ENCODE peak calls at places on chromosomes 2 and 18, in seven cellular contexts. Q is stomach, N is aorta, A is A549, L is neural progenitor cell, M is astrocyte, G is right lobe of liver. W is an unnamed sample. For H3K4me1, the result is how much of the 10 kb centered on the place peaks cover.

GRCh38 chr2:75960134-75961009 is 249.7 kb upstream of the GCFC2 start:
- DNase-seq in Q (no peak), N (no peak), A (no peak), L (no peak), M (no peak), G (no peak), W (no peak)

GRCh38 chr2:108988796-108989713 is at the start of gene EDAR:
- DNase-seq in Q (peak), N (no peak), A (peak), L (peak), M (peak), G (no peak), W (peak)

GRCh38 chr2:39567507-39567906 is 98.2 kb upstream of the TMEM178A start:
- DNase-seq in Q (no peak), N (no peak), A (no peak), L (no peak), M (peak), G (no peak), W (no peak)

GRCh38 chr18:49858309-49859005 is 45.1 kb upstream of the ACAA2 start:
- DNase-seq in Q (peak), N (no peak), A (peak), L (peak), M (peak), G (no peak), W (peak)

GRCh38 chr2:176565641-176566323 is 296.5 kb downstream of the MTX2 start:
- DNase-seq in Q (no peak), N (peak), A (no peak), L (no peak), M (peak), G (no peak), W (no peak)

GRCh38 chr18:39191931-39192330 is 1626.3 kb upstream of the CELF4 start:
- DNase-seq in Q (no peak), N (no peak), A (no peak), L (no peak), M (no peak), G (no peak), W (peak)

GRCh38 chr2:36770542-36771287 is 74.2 kb downstream of the VIT start:
- DNase-seq in Q (no peak), N (no peak), A (peak), L (peak), M (no peak), G (no peak), W (peak)

GRCh38 chr2:12624911-12625598 is 91.7 kb upstream of the TRIB2 start:
- DNase-seq in Q (no peak), N (no peak), A (no peak), L (peak), M (no peak), G (no peak), W (peak)

GRCh38 chr2:73114273-73114867 is 1.6 kb upstream of the RAB11FIP5 start:
- DNase-seq in Q (no peak), N (no peak), A (no peak), L (no peak), M (no peak), G (no peak), W (peak)
- H3K27ac ChIP-seq in Q (no peak), N (no peak), A (peak), L (no peak), M (peak), G (no peak), W (no peak)

GRCh38 chr2:46304635-46305034 is 7.4 kb downstream of the EPAS1 start:
- DNase-seq in Q (no peak), N (no peak), A (no peak), L (no peak), M (no peak), G (no peak), W (no peak)

GRCh38 chr2:46306320-46306719 is 9.1 kb downstream of the EPAS1 start:
- DNase-seq in Q (no peak), N (no peak), A (no peak), L (no peak), M (peak), G (no peak), W (no peak)

GRCh38 chr2:46305767-46306166 is 8.6 kb downstream of the EPAS1 start:
- DNase-seq in Q (no peak), N (no peak), A (no peak), L (no peak), M (no peak), G (no peak), W (no peak)

GRCh38 chr2:46303822-46304221 is 6.6 kb downstream of the EPAS1 start:
- DNase-seq in Q (no peak), N (no peak), A (no peak), L (no peak), M (peak), G (no peak), W (no peak)

DNA sequence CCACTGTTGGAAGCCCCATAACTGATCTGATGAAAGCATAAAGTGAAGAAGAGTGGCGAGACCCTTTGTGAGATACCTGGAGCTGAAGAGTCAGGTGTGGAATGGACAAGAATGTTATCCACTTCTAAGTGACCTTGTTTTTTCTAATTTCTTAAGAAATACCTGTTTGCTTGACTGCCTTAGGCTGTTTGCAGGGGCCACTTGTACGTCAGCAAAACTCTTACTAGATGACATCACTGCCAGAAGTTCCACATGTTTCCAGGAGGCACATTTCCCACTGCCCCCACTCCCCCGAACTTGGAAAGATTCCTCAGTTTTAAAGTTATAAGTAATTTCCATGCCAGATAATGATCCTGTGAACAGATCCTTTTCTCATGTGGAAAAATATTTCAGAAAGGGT is 8.0 kb downstream of the EPAS1 start:
- DNase-seq in Q (no peak), N (no peak), A (no peak), L (no peak), M (no peak), G (no peak), W (no peak)
- H3K4me1 ChIP-seq in Q (half or more), N (under half), A (half or more), L (under half), M (under half), G (under half), W (under half)

GRCh38 chr2:96529376-96530143 is 7.0 kb upstream of the ARID5A start:
- DNase-seq in Q (no peak), N (peak), A (no peak), L (no peak), M (no peak), G (no peak), W (no peak)
- H3K27ac ChIP-seq in Q (peak), N (peak), A (no peak), L (no peak), M (no peak), G (no peak), W (no peak)

GRCh38 chr18:79943608-79944125 is 7.8 kb downstream of the SLC66A2 start:
- DNase-seq in Q (no peak), N (peak), A (no peak), L (no peak), M (no peak), G (peak), W (no peak)
- H3K4me1 ChIP-seq in Q (half or more), N (under half), A (under half), L (under half), M (under half), G (under half), W (under half)

GRCh38 chr2:216678098-216678465 is 17.3 kb downstream of the IGFBP5 start:
- DNase-seq in Q (no peak), N (no peak), A (no peak), L (no peak), M (no peak), G (no peak), W (no peak)

GRCh38 chr2:216681683-216682082 is 13.7 kb downstream of the IGFBP5 start:
- DNase-seq in Q (no peak), N (no peak), A (no peak), L (no peak), M (no peak), G (no peak), W (no peak)

GRCh38 chr2:216678813-216679657 is 16.3 kb downstream of the IGFBP5 start:
- DNase-seq in Q (no peak), N (peak), A (no peak), L (no peak), M (no peak), G (no peak), W (no peak)

GRCh38 chr2:216680951-216681629 is 14.3 kb downstream of the IGFBP5 start:
- DNase-seq in Q (no peak), N (peak), A (no peak), L (no peak), M (no peak), G (no peak), W (no peak)

DNA sequence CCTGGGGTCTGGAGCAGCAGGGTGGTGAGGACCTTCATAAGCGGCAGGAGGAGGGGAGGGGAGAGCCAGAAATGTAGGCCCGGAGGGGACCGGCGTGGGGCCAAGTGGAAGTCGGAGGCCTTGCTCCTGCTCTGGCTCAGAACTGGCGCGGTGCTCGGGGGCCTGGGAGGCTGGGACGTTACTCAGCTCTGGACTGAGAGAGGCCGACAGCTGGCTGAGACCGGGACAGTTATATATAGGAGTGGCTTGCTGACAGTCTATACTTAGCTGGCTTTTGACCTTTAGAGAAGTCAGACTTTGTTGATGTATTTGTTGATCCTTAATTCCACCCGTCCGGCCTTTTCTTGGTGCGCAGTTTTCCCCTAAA is 15.7 kb downstream of the IGFBP5 start:
- DNase-seq in Q (no peak), N (peak), A (no peak), L (no peak), M (no peak), G (no peak), W (no peak)
- H3K27ac ChIP-seq in Q (peak), N (peak), A (no peak), L (no peak), M (no peak), G (no peak), W (no peak)

W was measured in A673.